ENCODE peak calls at places on chromosomes 12 and 14, in eight cellular contexts. One of them, this sample, is unnamed.

GRCh38 chr14:77508249-77508648 is 9.6 kb upstream of the ISM2 start:
- DNase-seq in HTR-8/SVneo: no peak
- DNase-seq in NCI-H774: no peak
- DNase-seq in choroid plexus epithelial cell: peak; percentile 93
- DNase-seq in HepG2: peak; percentile 91
- DNase-seq in LoVo: no peak
- DNase-seq in dorsolateral prefrontal cortex: no peak
- DNase-seq in kidney glomerular epithelial cell: peak; percentile 78
- DNase-seq in this sample: no peak

GRCh38 chr14:91891721-91892220 is 24.4 kb upstream of the TC2N start:
- DNase-seq in HTR-8/SVneo: no peak
- DNase-seq in NCI-H774: no peak
- DNase-seq in choroid plexus epithelial cell: no peak
- DNase-seq in HepG2: no peak
- DNase-seq in LoVo: no peak
- DNase-seq in dorsolateral prefrontal cortex: peak; percentile 76
- DNase-seq in kidney glomerular epithelial cell: no peak
- DNase-seq in this sample: no peak

GRCh38 chr12:68786929-68787328 is 21.0 kb upstream of the MDM2 start:
- DNase-seq in HTR-8/SVneo: peak; percentile 17
- DNase-seq in NCI-H774: no peak
- DNase-seq in choroid plexus epithelial cell: peak; percentile 35
- DNase-seq in HepG2: peak; percentile 56
- DNase-seq in LoVo: peak; percentile 38
- DNase-seq in dorsolateral prefrontal cortex: no peak
- DNase-seq in kidney glomerular epithelial cell: no peak
- DNase-seq in this sample: no peak

GRCh38 chr14:74622257-74622656 is 10.2 kb upstream of the LTBP2 start:
- DNase-seq in HTR-8/SVneo: no peak
- DNase-seq in NCI-H774: no peak
- DNase-seq in choroid plexus epithelial cell: no peak
- DNase-seq in HepG2: no peak
- DNase-seq in LoVo: no peak
- DNase-seq in dorsolateral prefrontal cortex: no peak
- DNase-seq in kidney glomerular epithelial cell: no peak
- DNase-seq in this sample: no peak

GRCh38 chr12:79373896-79374499 is 316.8 kb downstream of the PAWR start:
- DNase-seq in HTR-8/SVneo: peak; percentile 45
- DNase-seq in NCI-H774: no peak
- DNase-seq in choroid plexus epithelial cell: peak; percentile 65
- DNase-seq in HepG2: peak; percentile 9
- DNase-seq in LoVo: peak; percentile 15
- DNase-seq in dorsolateral prefrontal cortex: no peak
- DNase-seq in kidney glomerular epithelial cell: no peak
- DNase-seq in this sample: peak; percentile 41

GRCh38 chr12:9699269-9699897 is 29.9 kb downstream of the CLEC2D start:
- DNase-seq in HTR-8/SVneo: no peak
- DNase-seq in NCI-H774: no peak
- DNase-seq in choroid plexus epithelial cell: no peak
- DNase-seq in HepG2: no peak
- DNase-seq in LoVo: no peak
- DNase-seq in dorsolateral prefrontal cortex: no peak
- DNase-seq in kidney glomerular epithelial cell: no peak
- DNase-seq in this sample: no peak

GRCh38 chr12:24109381-24110039 is 160.0 kb upstream of the SOX5 start:
- DNase-seq in HTR-8/SVneo: no peak
- DNase-seq in NCI-H774: peak; percentile 40
- DNase-seq in choroid plexus epithelial cell: peak; percentile 58
- DNase-seq in HepG2: peak; percentile 17
- DNase-seq in LoVo: peak; percentile 14
- DNase-seq in dorsolateral prefrontal cortex: no peak
- DNase-seq in kidney glomerular epithelial cell: no peak
- DNase-seq in this sample: peak; percentile 28

GRCh38 chr12:81468206-81468605 is 290.9 kb downstream of the PPFIA2 start:
- DNase-seq in HTR-8/SVneo: no peak
- DNase-seq in NCI-H774: no peak
- DNase-seq in choroid plexus epithelial cell: peak; percentile 50
- DNase-seq in HepG2: no peak
- DNase-seq in LoVo: no peak
- DNase-seq in dorsolateral prefrontal cortex: no peak
- DNase-seq in kidney glomerular epithelial cell: no peak
- DNase-seq in this sample: no peak

GRCh38 chr12:45232146-45232731 is 16.3 kb downstream of the ANO6 start:
- DNase-seq in HTR-8/SVneo: no peak
- DNase-seq in NCI-H774: no peak
- DNase-seq in choroid plexus epithelial cell: no peak
- DNase-seq in HepG2: no peak
- DNase-seq in LoVo: no peak
- DNase-seq in dorsolateral prefrontal cortex: no peak
- DNase-seq in kidney glomerular epithelial cell: no peak
- DNase-seq in this sample: no peak

GRCh38 chr14:36271939-36272907 is 48.2 kb downstream of the MBIP start:
- DNase-seq in HTR-8/SVneo: no peak
- DNase-seq in NCI-H774: no peak
- DNase-seq in choroid plexus epithelial cell: peak; percentile 16
- DNase-seq in HepG2: no peak
- DNase-seq in LoVo: no peak
- DNase-seq in dorsolateral prefrontal cortex: peak; percentile 46
- DNase-seq in kidney glomerular epithelial cell: no peak
- DNase-seq in this sample: no peak

GRCh38 chr12:19916193-19916498 is 452.2 kb upstream of the PDE3A start:
- DNase-seq in HTR-8/SVneo: no peak
- DNase-seq in NCI-H774: no peak
- DNase-seq in choroid plexus epithelial cell: no peak
- DNase-seq in HepG2: no peak
- DNase-seq in LoVo: no peak
- DNase-seq in dorsolateral prefrontal cortex: no peak
- DNase-seq in kidney glomerular epithelial cell: no peak
- DNase-seq in this sample: peak; percentile 82

GRCh38 chr14:95270203-95270602 is 49.5 kb downstream of the CLMN start:
- DNase-seq in HTR-8/SVneo: no peak
- DNase-seq in NCI-H774: no peak
- DNase-seq in choroid plexus epithelial cell: no peak
- DNase-seq in HepG2: no peak
- DNase-seq in LoVo: no peak
- DNase-seq in dorsolateral prefrontal cortex: no peak
- DNase-seq in kidney glomerular epithelial cell: no peak
- DNase-seq in this sample: no peak

GRCh38 chr12:31234955-31235867 is 90.7 kb downstream of the SINHCAF start:
- DNase-seq in HTR-8/SVneo: peak; percentile 51
- DNase-seq in NCI-H774: peak; percentile 99
- DNase-seq in choroid plexus epithelial cell: peak; percentile 64
- DNase-seq in HepG2: peak; percentile 7
- DNase-seq in LoVo: peak; percentile 52
- DNase-seq in dorsolateral prefrontal cortex: no peak
- DNase-seq in kidney glomerular epithelial cell: no peak
- DNase-seq in this sample: peak; percentile 77

GRCh38 chr12:28446031-28446430 is 255.8 kb downstream of the CCDC91 start:
- DNase-seq in HTR-8/SVneo: no peak
- DNase-seq in NCI-H774: no peak
- DNase-seq in choroid plexus epithelial cell: peak; percentile 5
- DNase-seq in HepG2: no peak
- DNase-seq in LoVo: no peak
- DNase-seq in dorsolateral prefrontal cortex: no peak
- DNase-seq in kidney glomerular epithelial cell: no peak
- DNase-seq in this sample: no peak

GRCh38 chr14:62759796-62760195 is 285.5 kb downstream of the KCNH5 start:
- DNase-seq in HTR-8/SVneo: no peak
- DNase-seq in NCI-H774: no peak
- DNase-seq in choroid plexus epithelial cell: no peak
- DNase-seq in HepG2: no peak
- DNase-seq in LoVo: no peak
- DNase-seq in dorsolateral prefrontal cortex: no peak
- DNase-seq in kidney glomerular epithelial cell: no peak
- DNase-seq in this sample: no peak

GRCh38 chr14:90495357-90496276 is 98.8 kb downstream of the CALM1 start:
- DNase-seq in HTR-8/SVneo: peak; percentile 72
- DNase-seq in NCI-H774: no peak
- DNase-seq in choroid plexus epithelial cell: peak; percentile 87
- DNase-seq in HepG2: peak; percentile 53
- DNase-seq in LoVo: peak; percentile 57
- DNase-seq in dorsolateral prefrontal cortex: no peak
- DNase-seq in kidney glomerular epithelial cell: peak; percentile 64
- DNase-seq in this sample: no peak

GRCh38 chr14:53947452-53948180 is 9.0 kb downstream of the BMP4 start:
- DNase-seq in HTR-8/SVneo: no peak
- DNase-seq in NCI-H774: no peak
- DNase-seq in choroid plexus epithelial cell: no peak
- DNase-seq in HepG2: peak; percentile 69
- DNase-seq in LoVo: peak; percentile 38
- DNase-seq in dorsolateral prefrontal cortex: no peak
- DNase-seq in kidney glomerular epithelial cell: no peak
- DNase-seq in this sample: no peak